ENCODE peak calls at places on chromosomes 11 and 22, in seven cellular contexts. One of them, this sample, is unnamed.

GRCh38 chr11:85653048-85653447 is 5.3 kb downstream of the TMEM126A start:
- DNase-seq in WERI-Rb-1: no peak
- DNase-seq in right atrium auricular region: no peak
- DNase-seq in activated T-helper 9 cell treated with anti-CD3 and anti-CD28 coated beads, Interleukin-2, amount 50 U/mL, for 16 hours: no peak
- DNase-seq in EL: no peak
- DNase-seq in left lung: no peak
- DNase-seq in heart left ventricle: no peak
- DNase-seq in this sample: no peak

GRCh38 chr11:36091256-36091811 is 147.5 kb downstream of the LDLRAD3 start:
- DNase-seq in left lung: no peak
- DNase-seq in heart left ventricle: no peak
- DNase-seq in EL: peak
- DNase-seq in WERI-Rb-1: no peak
- DNase-seq in right atrium auricular region: no peak
- DNase-seq in activated T-helper 9 cell treated with anti-CD3 and anti-CD28 coated beads, Interleukin-2, amount 50 U/mL, for 16 hours: no peak
- DNase-seq in this sample: no peak

GRCh38 chr11:70158201-70158600 is 44.9 kb upstream of the FADD start:
- DNase-seq in heart left ventricle: no peak
- DNase-seq in activated T-helper 9 cell treated with anti-CD3 and anti-CD28 coated beads, Interleukin-2, amount 50 U/mL, for 16 hours: no peak
- DNase-seq in left lung: no peak
- DNase-seq in EL: no peak
- DNase-seq in right atrium auricular region: no peak
- DNase-seq in WERI-Rb-1: peak
- DNase-seq in this sample: no peak

GRCh38 chr11:69022268-69022667 is 9.2 kb upstream of the MRGPRF start:
- DNase-seq in right atrium auricular region: no peak
- DNase-seq in activated T-helper 9 cell treated with anti-CD3 and anti-CD28 coated beads, Interleukin-2, amount 50 U/mL, for 16 hours: no peak
- DNase-seq in EL: no peak
- DNase-seq in left lung: no peak
- DNase-seq in heart left ventricle: no peak
- DNase-seq in WERI-Rb-1: peak
- DNase-seq in this sample: no peak

GRCh38 chr11:78789365-78789764 is 214.7 kb upstream of the NARS2 start:
- DNase-seq in left lung: no peak
- DNase-seq in EL: no peak
- DNase-seq in activated T-helper 9 cell treated with anti-CD3 and anti-CD28 coated beads, Interleukin-2, amount 50 U/mL, for 16 hours: no peak
- DNase-seq in right atrium auricular region: no peak
- DNase-seq in heart left ventricle: no peak
- DNase-seq in WERI-Rb-1: no peak
- DNase-seq in this sample: no peak

GRCh38 chr11:46336781-46337180 is 10.5 kb upstream of the DGKZ start:
- DNase-seq in right atrium auricular region: no peak
- DNase-seq in WERI-Rb-1: no peak
- DNase-seq in left lung: peak
- DNase-seq in EL: no peak
- DNase-seq in activated T-helper 9 cell treated with anti-CD3 and anti-CD28 coated beads, Interleukin-2, amount 50 U/mL, for 16 hours: no peak
- DNase-seq in heart left ventricle: no peak
- DNase-seq in this sample: no peak

GRCh38 chr11:1305558-1306056 is 3.8 kb downstream of the TOLLIP start:
- DNase-seq in heart left ventricle: no peak
- DNase-seq in WERI-Rb-1: no peak
- DNase-seq in right atrium auricular region: peak
- DNase-seq in left lung: no peak
- DNase-seq in EL: no peak
- DNase-seq in activated T-helper 9 cell treated with anti-CD3 and anti-CD28 coated beads, Interleukin-2, amount 50 U/mL, for 16 hours: no peak
- DNase-seq in this sample: no peak

GRCh38 chr11:331332-332060 is 10.8 kb upstream of the IFITM3 start:
- DNase-seq in heart left ventricle: no peak
- DNase-seq in EL: no peak
- DNase-seq in WERI-Rb-1: no peak
- DNase-seq in left lung: peak
- DNase-seq in right atrium auricular region: no peak
- DNase-seq in activated T-helper 9 cell treated with anti-CD3 and anti-CD28 coated beads, Interleukin-2, amount 50 U/mL, for 16 hours: no peak
- DNase-seq in this sample: no peak

GRCh38 chr11:1351278-1351937 is 38.3 kb upstream of the BRSK2 start:
- DNase-seq in activated T-helper 9 cell treated with anti-CD3 and anti-CD28 coated beads, Interleukin-2, amount 50 U/mL, for 16 hours: no peak
- DNase-seq in heart left ventricle: no peak
- DNase-seq in right atrium auricular region: no peak
- DNase-seq in EL: no peak
- DNase-seq in left lung: no peak
- DNase-seq in WERI-Rb-1: peak
- DNase-seq in this sample: no peak

GRCh38 chr11:75212463-75212862 is 28.1 kb upstream of the TPBGL start:
- DNase-seq in right atrium auricular region: no peak
- DNase-seq in activated T-helper 9 cell treated with anti-CD3 and anti-CD28 coated beads, Interleukin-2, amount 50 U/mL, for 16 hours: no peak
- DNase-seq in heart left ventricle: no peak
- DNase-seq in WERI-Rb-1: peak
- DNase-seq in left lung: no peak
- DNase-seq in EL: no peak
- DNase-seq in this sample: no peak

GRCh38 chr22:25193130-25193529 is 6.5 kb upstream of the CRYBB3 start:
- DNase-seq in EL: no peak
- DNase-seq in right atrium auricular region: no peak
- DNase-seq in heart left ventricle: no peak
- DNase-seq in left lung: no peak
- DNase-seq in activated T-helper 9 cell treated with anti-CD3 and anti-CD28 coated beads, Interleukin-2, amount 50 U/mL, for 16 hours: no peak
- DNase-seq in WERI-Rb-1: no peak
- DNase-seq in this sample: no peak

GRCh38 chr11:46237248-46238077 is 40.0 kb upstream of the CREB3L1 start:
- DNase-seq in WERI-Rb-1: peak
- DNase-seq in heart left ventricle: peak
- DNase-seq in left lung: peak
- DNase-seq in EL: peak
- DNase-seq in right atrium auricular region: peak
- DNase-seq in activated T-helper 9 cell treated with anti-CD3 and anti-CD28 coated beads, Interleukin-2, amount 50 U/mL, for 16 hours: peak
- DNase-seq in this sample: peak

GRCh38 chr11:87281496-87281895 is 243.8 kb downstream of the TMEM135 start:
- DNase-seq in left lung: no peak
- DNase-seq in right atrium auricular region: no peak
- DNase-seq in activated T-helper 9 cell treated with anti-CD3 and anti-CD28 coated beads, Interleukin-2, amount 50 U/mL, for 16 hours: no peak
- DNase-seq in heart left ventricle: no peak
- DNase-seq in WERI-Rb-1: no peak
- DNase-seq in EL: peak
- DNase-seq in this sample: no peak

GRCh38 chr11:18578975-18579598 is 9.4 kb downstream of the UEVLD start:
- DNase-seq in activated T-helper 9 cell treated with anti-CD3 and anti-CD28 coated beads, Interleukin-2, amount 50 U/mL, for 16 hours: no peak
- DNase-seq in left lung: no peak
- DNase-seq in right atrium auricular region: no peak
- DNase-seq in WERI-Rb-1: no peak
- DNase-seq in EL: no peak
- DNase-seq in heart left ventricle: no peak
- DNase-seq in this sample: no peak

GRCh38 chr11:118635642-118636041 is 28.2 kb downstream of the PHLDB1 start:
- DNase-seq in heart left ventricle: no peak
- DNase-seq in EL: no peak
- DNase-seq in right atrium auricular region: no peak
- DNase-seq in left lung: no peak
- DNase-seq in activated T-helper 9 cell treated with anti-CD3 and anti-CD28 coated beads, Interleukin-2, amount 50 U/mL, for 16 hours: no peak
- DNase-seq in WERI-Rb-1: no peak
- DNase-seq in this sample: no peak

GRCh38 chr22:26563022-26563421 is 26.9 kb downstream of the TPST2 start:
- DNase-seq in right atrium auricular region: no peak
- DNase-seq in WERI-Rb-1: no peak
- DNase-seq in left lung: no peak
- DNase-seq in activated T-helper 9 cell treated with anti-CD3 and anti-CD28 coated beads, Interleukin-2, amount 50 U/mL, for 16 hours: no peak
- DNase-seq in EL: no peak
- DNase-seq in heart left ventricle: no peak
- DNase-seq in this sample: no peak

GRCh38 chr11:72162891-72163492 is 27.5 kb downstream of the FOLR3 start:
- DNase-seq in heart left ventricle: no peak
- DNase-seq in left lung: no peak
- DNase-seq in WERI-Rb-1: no peak
- DNase-seq in activated T-helper 9 cell treated with anti-CD3 and anti-CD28 coated beads, Interleukin-2, amount 50 U/mL, for 16 hours: no peak
- DNase-seq in EL: no peak
- DNase-seq in right atrium auricular region: no peak
- DNase-seq in this sample: no peak

GRCh38 chr11:8694137-8694536 is 11.5 kb downstream of the RPL27A start:
- DNase-seq in EL: no peak
- DNase-seq in right atrium auricular region: no peak
- DNase-seq in WERI-Rb-1: peak
- DNase-seq in heart left ventricle: no peak
- DNase-seq in activated T-helper 9 cell treated with anti-CD3 and anti-CD28 coated beads, Interleukin-2, amount 50 U/mL, for 16 hours: no peak
- DNase-seq in left lung: no peak
- DNase-seq in this sample: no peak

GRCh38 chr11:63551889-63552266 is 11.3 kb downstream of the PLAAT2 start:
- DNase-seq in heart left ventricle: no peak
- DNase-seq in activated T-helper 9 cell treated with anti-CD3 and anti-CD28 coated beads, Interleukin-2, amount 50 U/mL, for 16 hours: no peak
- DNase-seq in left lung: no peak
- DNase-seq in WERI-Rb-1: no peak
- DNase-seq in right atrium auricular region: no peak
- DNase-seq in EL: no peak
- DNase-seq in this sample: no peak

GRCh38 chr22:40463017-40463631 is 92.7 kb downstream of the SGSM3 start:
- DNase-seq in heart left ventricle: no peak
- DNase-seq in EL: no peak
- DNase-seq in WERI-Rb-1: no peak
- DNase-seq in left lung: no peak
- DNase-seq in activated T-helper 9 cell treated with anti-CD3 and anti-CD28 coated beads, Interleukin-2, amount 50 U/mL, for 16 hours: peak
- DNase-seq in right atrium auricular region: no peak
- DNase-seq in this sample: no peak

GRCh38 chr11:76589477-76589876 is 81.1 kb downstream of the LRRC32 start:
- DNase-seq in activated T-helper 9 cell treated with anti-CD3 and anti-CD28 coated beads, Interleukin-2, amount 50 U/mL, for 16 hours: no peak
- DNase-seq in left lung: no peak
- DNase-seq in right atrium auricular region: no peak
- DNase-seq in heart left ventricle: no peak
- DNase-seq in WERI-Rb-1: no peak
- DNase-seq in EL: no peak
- DNase-seq in this sample: no peak

GRCh38 chr11:62892077-62892922 is 11.6 kb downstream of the SLC3A2 start:
- DNase-seq in WERI-Rb-1: no peak
- DNase-seq in heart left ventricle: no peak
- DNase-seq in activated T-helper 9 cell treated with anti-CD3 and anti-CD28 coated beads, Interleukin-2, amount 50 U/mL, for 16 hours: no peak
- DNase-seq in left lung: no peak
- DNase-seq in right atrium auricular region: no peak
- DNase-seq in EL: no peak
- DNase-seq in this sample: no peak

GRCh38 chr11:125165111-125165663 is 636 bp downstream of the PKNOX2 start:
- DNase-seq in heart left ventricle: peak
- DNase-seq in left lung: peak
- DNase-seq in EL: peak
- DNase-seq in activated T-helper 9 cell treated with anti-CD3 and anti-CD28 coated beads, Interleukin-2, amount 50 U/mL, for 16 hours: no peak
- DNase-seq in WERI-Rb-1: no peak
- DNase-seq in right atrium auricular region: no peak
- DNase-seq in this sample: no peak

GRCh38 chr11:94793822-94794221 is 25.7 kb downstream of the AMOTL1 start:
- DNase-seq in left lung: no peak
- DNase-seq in right atrium auricular region: no peak
- DNase-seq in EL: peak
- DNase-seq in WERI-Rb-1: no peak
- DNase-seq in heart left ventricle: no peak
- DNase-seq in activated T-helper 9 cell treated with anti-CD3 and anti-CD28 coated beads, Interleukin-2, amount 50 U/mL, for 16 hours: no peak
- DNase-seq in this sample: no peak

GRCh38 chr11:7154881-7155344 is 66.1 kb downstream of the RBMXL2 start:
- DNase-seq in EL: peak
- DNase-seq in heart left ventricle: no peak
- DNase-seq in left lung: no peak
- DNase-seq in WERI-Rb-1: no peak
- DNase-seq in activated T-helper 9 cell treated with anti-CD3 and anti-CD28 coated beads, Interleukin-2, amount 50 U/mL, for 16 hours: no peak
- DNase-seq in right atrium auricular region: no peak
- DNase-seq in this sample: no peak

GRCh38 chr22:48959496-48959895 is 868.2 kb downstream of the BRD1 start:
- DNase-seq in left lung: peak
- DNase-seq in heart left ventricle: no peak
- DNase-seq in activated T-helper 9 cell treated with anti-CD3 and anti-CD28 coated beads, Interleukin-2, amount 50 U/mL, for 16 hours: no peak
- DNase-seq in right atrium auricular region: peak
- DNase-seq in EL: no peak
- DNase-seq in WERI-Rb-1: no peak
- DNase-seq in this sample: peak

GRCh38 chr22:24171822-24172221 is 9.5 kb upstream of the SUSD2 start:
- DNase-seq in EL: no peak
- DNase-seq in left lung: no peak
- DNase-seq in WERI-Rb-1: no peak
- DNase-seq in activated T-helper 9 cell treated with anti-CD3 and anti-CD28 coated beads, Interleukin-2, amount 50 U/mL, for 16 hours: no peak
- DNase-seq in right atrium auricular region: no peak
- DNase-seq in heart left ventricle: no peak
- DNase-seq in this sample: no peak

GRCh38 chr11:7089328-7090251 is 792 bp downstream of the RBMXL2 start:
- DNase-seq in activated T-helper 9 cell treated with anti-CD3 and anti-CD28 coated beads, Interleukin-2, amount 50 U/mL, for 16 hours: no peak
- DNase-seq in heart left ventricle: no peak
- DNase-seq in left lung: peak
- DNase-seq in WERI-Rb-1: no peak
- DNase-seq in right atrium auricular region: no peak
- DNase-seq in EL: no peak
- DNase-seq in this sample: peak

GRCh38 chr11:124736738-124737137 is 3.0 kb upstream of the NRGN start:
- DNase-seq in activated T-helper 9 cell treated with anti-CD3 and anti-CD28 coated beads, Interleukin-2, amount 50 U/mL, for 16 hours: no peak
- DNase-seq in right atrium auricular region: no peak
- DNase-seq in WERI-Rb-1: peak
- DNase-seq in EL: no peak
- DNase-seq in left lung: no peak
- DNase-seq in heart left ventricle: no peak
- DNase-seq in this sample: no peak

This sample was measured in testis.